ENCODE peak calls at places on chromosome X, in four cellular contexts. K is NCI-H460; N is stimulated activated CD4-positive, alpha-beta T cell treated with anti-CD3 and anti-CD28 coated beads, TNF-alpha, amount 100 ng/mL, for 1 hour; T is iris pigment epithelial cell. G is an unnamed sample.

GRCh38 chrX:54166915-54167314 is 16.1 kb downstream of the FAM120C start:
- DNase-seq in K (no peak), N (no peak), T (no peak), G (no peak)

GRCh38 chrX:106917830-106918500 is 2.2 kb upstream of the CLDN2 start:
- DNase-seq in K (peak), N (no peak), T (peak), G (peak)

GRCh38 chrX:22032084-22032483 is at the start of gene PHEX:
- DNase-seq in K (no peak), N (no peak), T (no peak), G (no peak)

GRCh38 chrX:149829751-149830191 is 48.0 kb downstream of the MAGEA9 start:
- DNase-seq in K (no peak), N (no peak), T (peak), G (no peak)

GRCh38 chrX:13194291-13195103 is 125.4 kb downstream of the ATXN3L start:
- DNase-seq in K (no peak), N (no peak), T (no peak), G (no peak)

GRCh38 chrX:108834036-108834435 is 97.7 kb upstream of the IRS4 start:
- DNase-seq in K (no peak), N (no peak), T (no peak), G (no peak)

GRCh38 chrX:108699368-108699767 is 37.0 kb downstream of the IRS4 start:
- DNase-seq in K (peak), N (no peak), T (peak), G (peak)

GRCh38 chrX:23844502-23845138 is 61.6 kb downstream of the SAT1 start:
- DNase-seq in K (no peak), N (no peak), T (peak), G (no peak)

GRCh38 chrX:7252013-7252610 is 104.2 kb upstream of the PUDP start:
- DNase-seq in K (no peak), N (no peak), T (no peak), G (peak)

GRCh38 chrX:18390941-18391538 is 34.4 kb upstream of the CDKL5 start:
- DNase-seq in K (peak), N (peak), T (peak), G (peak)

G was measured in LoVo.